ENCODE peak calls at places on chromosomes 13 and 19, in six cellular contexts. N is fibroblast of lung, D is neural progenitor cell, M is stomach, E is spleen, H is fibroblast of mammary gland. C is an unnamed sample.
A peak's percentile ranks its signal among the peaks of the same experiment; 100 is the strongest.

GRCh38 chr19:14318873-14319272 is 62.4 kb upstream of the ADGRE5 start:
- DNase-seq in N (no peak), H (no peak), D (peak; percentile 36), E (no peak), M (no peak), C (no peak)

GRCh38 chr13:73065665-73066350 is 7.0 kb downstream of the KLF5 start:
- DNase-seq in D (no peak), E (no peak), H (no peak), M (no peak), N (no peak), C (no peak)

GRCh38 chr19:8526345-8527062 is 12.5 kb upstream of the ZNF414 start:
- DNase-seq in H (peak; percentile 87), N (peak; percentile 90), D (peak; percentile 96), M (peak; percentile 93), E (peak; percentile 85), C (peak; percentile 94)

GRCh38 chr13:99265823-99266426 is 7.7 kb upstream of the GPR18 start:
- DNase-seq in N (peak; percentile 72), H (peak; percentile 69), M (no peak), E (no peak), D (peak; percentile 56), C (peak; percentile 74)

GRCh38 chr13:47291116-47291656 is 394.3 kb upstream of the HTR2A start:
- DNase-seq in H (no peak), N (no peak), M (no peak), E (no peak), D (no peak), C (no peak)

GRCh38 chr13:44373601-44374347 is at the start of gene SERP2:
- DNase-seq in M (no peak), D (peak; percentile 84), E (no peak), N (peak; percentile 46), H (peak; percentile 32), C (no peak)

GRCh38 chr13:27797228-27797624 is 4.9 kb downstream of the GSX1 start:
- DNase-seq in D (peak; percentile 90), E (no peak), N (peak; percentile 19), M (no peak), H (peak; percentile 19), C (peak; percentile 22)

GRCh38 chr13:56718791-56719190 is 421.9 kb upstream of the PRR20A start:
- DNase-seq in E (no peak), M (no peak), D (no peak), N (no peak), H (no peak), C (no peak)

GRCh38 chr13:76888421-76888820 is 2.2 kb upstream of the KCTD12 start:
- DNase-seq in E (no peak), D (no peak), M (no peak), N (no peak), H (no peak), C (no peak)

GRCh38 chr19:39160523-39160861 is 34.9 kb downstream of the PAK4 start:
- DNase-seq in D (no peak), H (peak; percentile 83), M (peak; percentile 69), N (peak; percentile 73), E (no peak), C (peak; percentile 12)

GRCh38 chr13:37706041-37706440 is 107.5 kb upstream of the POSTN start:
- DNase-seq in E (no peak), M (no peak), H (no peak), N (no peak), D (peak; percentile 19), C (no peak)

GRCh38 chr19:39403331-39404312 is 3.0 kb upstream of the ZFP36 start:
- DNase-seq in N (peak; percentile 100), D (peak; percentile 96), E (peak; percentile 100), H (peak; percentile 100), M (peak; percentile 98), C (peak; percentile 100)

GRCh38 chr13:49828452-49828851 is 36.0 kb upstream of the KPNA3 start:
- DNase-seq in M (no peak), H (no peak), D (no peak), N (no peak), E (no peak), C (no peak)

GRCh38 chr13:101242720-101243119 is 173.6 kb downstream of the NALCN start:
- DNase-seq in E (no peak), N (peak; percentile 33), D (no peak), M (no peak), H (peak; percentile 36), C (peak; percentile 17)

GRCh38 chr19:42465827-42466280 is 23.1 kb upstream of the CXCL17 start:
- DNase-seq in M (no peak), N (no peak), D (no peak), E (peak; percentile 78), H (no peak), C (no peak)

GRCh38 chr13:98172570-98173405 is 4.3 kb downstream of the RNF113B start:
- DNase-seq in M (no peak), E (no peak), H (peak; percentile 50), D (no peak), N (peak; percentile 49), C (peak; percentile 68)
- H3K4me3 ChIP-seq in M (peak overlapping the region; percentile 23), E (no peak overlapping the region), H (no peak overlapping the region), D (no peak overlapping the region), N (peak overlapping the region; percentile 18), C (no peak overlapping the region)

GRCh38 chr13:29713841-29714240 is 118.4 kb upstream of the SLC7A1 start:
- DNase-seq in H (peak; percentile 45), M (no peak), N (peak; percentile 42), E (no peak), D (no peak), C (peak; percentile 12)
- TF ChIP-seq CTCF in H (peak; percentile 78), M (no peak), N (peak; percentile 79), E (peak; percentile 24), D (peak; percentile 72), C (peak; percentile 68)

DNA sequence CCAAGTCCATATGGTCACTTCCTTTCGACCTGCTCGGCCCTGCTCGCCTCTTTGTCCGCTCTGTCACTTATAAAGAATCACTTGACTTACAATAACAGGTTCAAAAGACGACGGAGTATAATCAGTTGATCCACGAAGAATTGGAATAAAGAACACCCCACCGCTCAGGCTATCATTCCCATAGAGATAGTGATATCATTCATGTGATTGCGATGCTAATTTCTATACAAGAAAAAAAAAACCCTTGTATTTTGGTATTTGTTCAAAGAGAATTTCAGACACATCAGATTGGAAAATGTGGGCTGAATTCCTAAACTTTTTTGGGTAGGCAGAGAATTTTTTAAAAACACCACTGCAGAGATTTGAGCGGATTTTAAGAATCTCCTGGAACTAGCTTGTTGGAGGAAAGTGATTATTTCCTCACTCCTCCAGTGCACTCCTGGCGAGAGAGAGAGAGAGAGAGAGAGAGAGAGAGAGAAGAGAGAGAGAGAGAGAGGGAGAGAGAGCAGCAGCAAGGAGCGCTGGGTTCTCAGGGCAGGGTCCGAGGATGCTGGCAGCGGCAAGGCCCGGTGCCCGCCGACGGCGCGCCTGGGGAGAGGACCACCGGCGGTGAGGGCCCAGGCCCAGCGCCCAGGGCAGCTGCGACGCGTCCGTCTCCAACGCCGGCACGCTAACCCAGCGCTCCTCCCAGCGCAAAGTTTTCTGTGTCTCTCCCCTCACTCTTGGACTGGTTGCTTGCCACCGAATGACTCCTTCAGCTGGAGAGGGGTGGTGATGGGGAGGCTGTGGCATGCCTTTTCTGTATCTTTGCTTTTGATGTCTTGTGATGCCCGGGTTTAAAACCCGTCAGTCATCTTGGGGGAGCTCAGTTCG is 149.0 kb upstream of the ZNF536 start:
- DNase-seq in M (no peak), H (no peak), N (no peak), D (peak; percentile 78), E (no peak), C (no peak)
- H3K4me3 ChIP-seq in M (no peak overlapping the region), H (no peak overlapping the region), N (no peak overlapping the region), D (peak overlapping the region; percentile 35), E (no peak overlapping the region), C (no peak overlapping the region)

GRCh38 chr19:33407140-33407551 is 33.6 kb downstream of the CEBPG start:
- DNase-seq in H (no peak), D (no peak), E (no peak), M (no peak), N (no peak), C (no peak)
- TF ChIP-seq CTCF in H (no peak), D (peak; percentile 3), E (no peak), M (no peak), N (no peak), C (no peak)

DNA sequence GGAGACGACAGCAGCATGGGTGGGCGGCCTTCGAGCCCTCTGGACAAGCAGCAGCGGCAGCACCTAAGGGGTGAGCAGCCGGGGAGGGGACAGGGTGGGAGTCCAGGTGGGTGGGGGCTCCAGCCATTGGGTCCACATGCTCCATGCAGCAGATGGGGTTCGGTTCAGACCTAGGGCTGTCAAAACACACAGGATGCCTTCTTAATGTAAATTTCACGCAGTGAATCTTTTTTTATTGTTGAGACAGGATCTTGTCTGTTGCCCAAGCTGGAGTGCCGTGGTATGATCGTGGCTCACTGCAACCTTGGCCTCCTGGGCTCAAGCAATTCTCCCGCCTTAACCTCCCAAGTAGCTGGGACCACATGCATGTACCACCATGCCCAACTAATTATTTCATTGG is 15.9 kb downstream of the PGLS start:
- DNase-seq in D (no peak), E (no peak), H (no peak), M (no peak), N (no peak), C (no peak)
- H3K4me3 ChIP-seq in D (no peak overlapping the region), E (peak overlapping the region; percentile 59), H (no peak overlapping the region), M (no peak overlapping the region), N (no peak overlapping the region), C (no peak overlapping the region)

GRCh38 chr19:1525343-1525742 is 1.5 kb downstream of the PLK5 start:
- DNase-seq in E (no peak), M (no peak), N (no peak), D (no peak), H (no peak), C (no peak)
- TF ChIP-seq CTCF in E (no peak), M (no peak), N (no peak), D (no peak), H (no peak), C (no peak)

C was measured in cardiac fibroblast.